ENCODE peak calls at places on chromosomes 11 and 22, in eight cellular contexts. S, L, O, A, K, U, H and E are unnamed samples.

GRCh38 chr11:63362196-63362829 is 7.3 kb upstream of the SLC22A9 start:
- DNase-seq in A (no peak), S (no peak), O (no peak), L (no peak), U (no peak), K (no peak), H (no peak), E (no peak)

GRCh38 chr11:112374486-112375140 is 114.0 kb upstream of the PLET1 start:
- DNase-seq in A (no peak), K (no peak), S (no peak), U (no peak), O (no peak), L (no peak), H (no peak), E (no peak)

GRCh38 chr11:58286249-58286648 is 18.2 kb upstream of the OR10W1 start:
- DNase-seq in K (peak), A (peak), L (peak), S (no peak), U (no peak), O (no peak), H (no peak), E (no peak)

GRCh38 chr11:123448798-123449197 is 18.7 kb downstream of the GRAMD1B start:
- DNase-seq in O (no peak), S (no peak), H (no peak), K (no peak), L (no peak), A (no peak), U (no peak), E (no peak)

GRCh38 chr11:121099885-121100284 is 1.2 kb upstream of the TECTA start:
- DNase-seq in K (no peak), L (peak), S (no peak), U (no peak), A (no peak), O (no peak), H (no peak), E (no peak)

GRCh38 chr22:26589845-26590524 is at the start of gene TPST2:
- DNase-seq in A (peak), K (peak), S (peak), H (no peak), U (peak), O (peak), L (peak), E (peak)

GRCh38 chr11:992577-992976 is 43.9 kb downstream of the MUC6 start:
- DNase-seq in U (no peak), O (no peak), L (no peak), S (no peak), K (no peak), H (no peak), A (no peak), E (no peak)

GRCh38 chr11:48002565-48002964 is 22.2 kb downstream of the PTPRJ start:
- DNase-seq in U (no peak), O (no peak), K (no peak), H (no peak), S (peak), A (no peak), L (no peak), E (no peak)

GRCh38 chr11:70742553-70743291 is 344.4 kb downstream of the CTTN start:
- DNase-seq in O (no peak), A (peak), S (no peak), H (no peak), U (no peak), L (no peak), K (peak), E (no peak)

GRCh38 chr22:29503811-29504372 is 23.9 kb downstream of the NEFH start:
- DNase-seq in O (peak), H (no peak), S (no peak), K (peak), A (no peak), L (peak), U (peak), E (no peak)

GRCh38 chr22:27113211-27114030 is 456.0 kb downstream of the MIAT start:
- DNase-seq in H (no peak), A (no peak), K (peak), O (peak), U (peak), L (peak), S (no peak), E (no peak)

GRCh38 chr22:38733329-38734202 is 22.2 kb downstream of the SUN2 start:
- DNase-seq in S (peak), O (peak), A (peak), L (no peak), U (peak), H (no peak), K (peak), E (no peak)

GRCh38 chr11:132718711-132719641 is 813.3 kb downstream of the OPCML start:
- DNase-seq in A (no peak), U (no peak), O (no peak), K (peak), L (no peak), S (no peak), H (no peak), E (peak)

GRCh38 chr11:16879690-16880089 is 134.5 kb downstream of the PLEKHA7 start:
- DNase-seq in K (no peak), H (no peak), A (no peak), L (no peak), S (no peak), U (no peak), O (no peak), E (no peak)

GRCh38 chr22:37560682-37561208 is 465 bp downstream of the CDC42EP1 start:
- DNase-seq in A (no peak), L (peak), K (peak), O (peak), U (peak), H (no peak), S (no peak), E (no peak)

GRCh38 chr11:19718976-19719375 is 6.3 kb downstream of the NAV2 start:
- DNase-seq in O (no peak), L (no peak), K (no peak), H (no peak), S (no peak), U (no peak), A (no peak), E (no peak)

GRCh38 chr11:109697140-109697843 is 275.3 kb downstream of the C11orf87 start:
- DNase-seq in H (no peak), U (no peak), A (peak), L (peak), S (peak), K (peak), O (no peak), E (no peak)

GRCh38 chr11:34050536-34050935 is 995 bp upstream of the CAPRIN1 start:
- DNase-seq in A (peak), K (peak), S (no peak), H (no peak), L (no peak), U (no peak), O (no peak), E (no peak)

GRCh38 chr11:108592591-108593213 is 866 bp downstream of the EXPH5 start:
- DNase-seq in O (peak), K (no peak), U (peak), S (peak), A (peak), L (no peak), H (no peak), E (peak)